ENCODE peak calls at places on chromosomes 3 and 15, in seven cellular contexts. W is IMR-90, V is endothelial cell, P is activated T-cell treated with anti-CD3 and anti-CD28 coated beads for 1 hour, F is smooth muscle cell of the brain vasculature, I is retina, X is dorsolateral prefrontal cortex. T is an unnamed sample.

GRCh38 chr3:188497021-188497420 is 343.1 kb downstream of the LPP start:
- DNase-seq in W (peak), V (no peak), P (no peak), F (no peak), I (no peak), X (no peak), T (no peak)

GRCh38 chr15:71195242-71195641 is 80.0 kb downstream of the THSD4 start:
- DNase-seq in W (no peak), V (no peak), P (no peak), F (no peak), I (no peak), X (no peak), T (no peak)

GRCh38 chr3:157239082-157239704 is 79.2 kb upstream of the CCNL1 start:
- DNase-seq in W (peak), V (peak), P (peak), F (no peak), I (peak), X (peak), T (peak)

GRCh38 chr15:97652041-97652440 is 308.5 kb upstream of the ARRDC4 start:
- DNase-seq in W (no peak), V (no peak), P (no peak), F (no peak), I (peak), X (no peak), T (no peak)

GRCh38 chr15:74616020-74616939 is 644 bp downstream of the CLK3 start:
- DNase-seq in W (peak), V (peak), P (peak), F (no peak), I (no peak), X (no peak), T (peak)

GRCh38 chr3:32132121-32132520 is 25.7 kb downstream of the GPD1L start:
- DNase-seq in W (no peak), V (no peak), P (no peak), F (no peak), I (no peak), X (no peak), T (no peak)

GRCh38 chr3:47961815-47962606 is 54.2 kb downstream of the MAP4 start:
- DNase-seq in W (no peak), V (no peak), P (peak), F (peak), I (no peak), X (no peak), T (no peak)

GRCh38 chr3:48591886-48592518 is 3.1 kb downstream of the COL7A1 start:
- DNase-seq in W (no peak), V (no peak), P (no peak), F (no peak), I (no peak), X (no peak), T (no peak)

GRCh38 chr15:34993413-34993812 is 5.3 kb upstream of the ZNF770 start:
- DNase-seq in W (no peak), V (no peak), P (no peak), F (no peak), I (no peak), X (no peak), T (no peak)

GRCh38 chr3:34381243-34381642 is 582.8 kb downstream of the PDCD6IP start:
- DNase-seq in W (no peak), V (no peak), P (no peak), F (no peak), I (no peak), X (no peak), T (no peak)

GRCh38 chr3:154062513-154062912 is 58.7 kb upstream of the ARHGEF26 start:
- DNase-seq in W (no peak), V (no peak), P (no peak), F (no peak), I (no peak), X (no peak), T (no peak)

GRCh38 chr3:16311960-16312451 is 47.0 kb downstream of the OXNAD1 start:
- DNase-seq in W (no peak), V (no peak), P (peak), F (no peak), I (no peak), X (no peak), T (no peak)

GRCh38 chr3:146969356-146969755 is 364.2 kb upstream of the PLSCR5 start:
- DNase-seq in W (peak), V (no peak), P (no peak), F (no peak), I (no peak), X (no peak), T (no peak)

GRCh38 chr15:35078221-35078915 is 6.7 kb downstream of the NANOGP8 start:
- DNase-seq in W (peak), V (peak), P (peak), F (peak), I (peak), X (no peak), T (peak)

GRCh38 chr3:49399467-49399866 is 12.3 kb downstream of the RHOA start:
- DNase-seq in W (peak), V (no peak), P (no peak), F (no peak), I (no peak), X (no peak), T (no peak)

GRCh38 chr15:84736375-84736774 is 12.0 kb upstream of the ZNF592 start:
- DNase-seq in W (no peak), V (no peak), P (peak), F (no peak), I (no peak), X (no peak), T (peak)